ENCODE peak calls at places on chromosomes 13 and 19, in five cellular contexts. One of them, this sample, is unnamed.

GRCh38 chr19:19064811-19065745 is 1.3 kb downstream of the SLC25A42 start:
- DNase-seq in K562: peak
- DNase-seq in GM12878: no peak
- DNase-seq in HCT116: no peak
- DNase-seq in SK-N-SH: peak
- DNase-seq in this sample: no peak

GRCh38 chr13:20128459-20128927 is 32.4 kb downstream of the GJA3 start:
- DNase-seq in K562: no peak
- DNase-seq in GM12878: no peak
- DNase-seq in HCT116: no peak
- DNase-seq in SK-N-SH: peak
- DNase-seq in this sample: no peak

GRCh38 chr13:75425216-75426009 is 56.6 kb downstream of the TBC1D4 start:
- DNase-seq in K562: no peak
- DNase-seq in GM12878: peak
- DNase-seq in HCT116: no peak
- DNase-seq in SK-N-SH: no peak
- DNase-seq in this sample: no peak

GRCh38 chr13:48096670-48097069 is 1.8 kb upstream of the MED4 start:
- DNase-seq in K562: no peak
- DNase-seq in GM12878: no peak
- DNase-seq in HCT116: no peak
- DNase-seq in SK-N-SH: no peak
- DNase-seq in this sample: no peak

GRCh38 chr19:4362871-4363545 is 19.6 kb downstream of the MPND start:
- DNase-seq in K562: no peak
- DNase-seq in GM12878: no peak
- DNase-seq in HCT116: no peak
- DNase-seq in SK-N-SH: no peak
- DNase-seq in this sample: no peak

GRCh38 chr13:104854698-104855097 is 1680.8 kb downstream of the EFNB2 start:
- DNase-seq in K562: no peak
- DNase-seq in GM12878: no peak
- DNase-seq in HCT116: no peak
- DNase-seq in SK-N-SH: no peak
- DNase-seq in this sample: no peak

GRCh38 chr19:47436712-47437401 is 17.5 kb upstream of the MEIS3 start:
- DNase-seq in K562: peak
- DNase-seq in GM12878: no peak
- DNase-seq in HCT116: peak
- DNase-seq in SK-N-SH: peak
- DNase-seq in this sample: peak

GRCh38 chr13:19681517-19681916 is 48.1 kb downstream of the MPHOSPH8 start:
- DNase-seq in K562: no peak
- DNase-seq in GM12878: no peak
- DNase-seq in HCT116: no peak
- DNase-seq in SK-N-SH: no peak
- DNase-seq in this sample: no peak

GRCh38 chr19:17406039-17406886 is 833 bp upstream of the BST2 start:
- DNase-seq in K562: no peak
- DNase-seq in GM12878: no peak
- DNase-seq in HCT116: no peak
- DNase-seq in SK-N-SH: peak
- DNase-seq in this sample: no peak

GRCh38 chr19:4709440-4710280 is 14.0 kb downstream of the DPP9 start:
- DNase-seq in K562: no peak
- DNase-seq in GM12878: no peak
- DNase-seq in HCT116: no peak
- DNase-seq in SK-N-SH: no peak
- DNase-seq in this sample: no peak

GRCh38 chr13:65932013-65932412 is 1298.1 kb downstream of the PCDH9 start:
- DNase-seq in K562: no peak
- DNase-seq in GM12878: no peak
- DNase-seq in HCT116: no peak
- DNase-seq in SK-N-SH: no peak
- DNase-seq in this sample: no peak

GRCh38 chr19:42280761-42281174 is 11.7 kb downstream of the CIC start:
- DNase-seq in K562: peak
- DNase-seq in GM12878: no peak
- DNase-seq in HCT116: no peak
- DNase-seq in SK-N-SH: peak
- DNase-seq in this sample: no peak

GRCh38 chr13:32309812-32310706 is 5.1 kb downstream of the ZAR1L start:
- DNase-seq in K562: peak
- DNase-seq in GM12878: no peak
- DNase-seq in HCT116: peak
- DNase-seq in SK-N-SH: peak
- DNase-seq in this sample: peak

GRCh38 chr19:12092065-12092867 is 27.7 kb downstream of the ZNF844 start:
- DNase-seq in K562: peak
- DNase-seq in GM12878: peak
- DNase-seq in HCT116: no peak
- DNase-seq in SK-N-SH: no peak
- DNase-seq in this sample: peak

GRCh38 chr13:30354481-30355404 is 47.4 kb upstream of the KATNAL1 start:
- DNase-seq in K562: no peak
- DNase-seq in GM12878: no peak
- DNase-seq in HCT116: no peak
- DNase-seq in SK-N-SH: no peak
- DNase-seq in this sample: no peak

GRCh38 chr19:19217110-19217509 is 5.4 kb downstream of the NCAN start:
- DNase-seq in K562: peak
- DNase-seq in GM12878: no peak
- DNase-seq in HCT116: peak
- DNase-seq in SK-N-SH: peak
- DNase-seq in this sample: no peak

GRCh38 chr13:100826441-100826840 is 151.8 kb upstream of the TMTC4 start:
- DNase-seq in K562: no peak
- DNase-seq in GM12878: no peak
- DNase-seq in HCT116: no peak
- DNase-seq in SK-N-SH: no peak
- DNase-seq in this sample: no peak

GRCh38 chr13:112603641-112604220 is 15.8 kb upstream of the TUBGCP3 start:
- DNase-seq in K562: no peak
- DNase-seq in GM12878: no peak
- DNase-seq in HCT116: no peak
- DNase-seq in SK-N-SH: no peak
- DNase-seq in this sample: no peak

GRCh38 chr19:45768644-45769053 is 403 bp downstream of the SIX5 start:
- DNase-seq in K562: peak
- DNase-seq in GM12878: no peak
- DNase-seq in HCT116: no peak
- DNase-seq in SK-N-SH: no peak
- DNase-seq in this sample: no peak

GRCh38 chr19:50658438-50659317 is 9.4 kb downstream of the C19orf81 start:
- DNase-seq in K562: peak
- DNase-seq in GM12878: no peak
- DNase-seq in HCT116: peak
- DNase-seq in SK-N-SH: peak
- DNase-seq in this sample: no peak

GRCh38 chr13:34748561-34748960 is 193.5 kb upstream of the NBEA start:
- DNase-seq in K562: no peak
- DNase-seq in GM12878: no peak
- DNase-seq in HCT116: no peak
- DNase-seq in SK-N-SH: no peak
- DNase-seq in this sample: no peak

GRCh38 chr13:41408061-41408460 is 49.3 kb upstream of the RGCC start:
- DNase-seq in K562: no peak
- DNase-seq in GM12878: no peak
- DNase-seq in HCT116: no peak
- DNase-seq in SK-N-SH: no peak
- DNase-seq in this sample: no peak

GRCh38 chr19:29724102-29724641 is 9.1 kb upstream of the C19orf12 start:
- DNase-seq in K562: no peak
- DNase-seq in GM12878: no peak
- DNase-seq in HCT116: no peak
- DNase-seq in SK-N-SH: no peak
- DNase-seq in this sample: no peak

GRCh38 chr19:29014857-29015436 is 198.0 kb downstream of the UQCRFS1 start:
- DNase-seq in K562: no peak
- DNase-seq in GM12878: no peak
- DNase-seq in HCT116: no peak
- DNase-seq in SK-N-SH: no peak
- DNase-seq in this sample: no peak

GRCh38 chr19:19447536-19448237 is 42.2 kb downstream of the GATAD2A start:
- DNase-seq in K562: no peak
- DNase-seq in GM12878: no peak
- DNase-seq in HCT116: no peak
- DNase-seq in SK-N-SH: no peak
- DNase-seq in this sample: no peak

GRCh38 chr19:42178791-42179500 is 38.5 kb downstream of the DEDD2 start:
- DNase-seq in K562: peak
- DNase-seq in GM12878: no peak
- DNase-seq in HCT116: no peak
- DNase-seq in SK-N-SH: peak
- DNase-seq in this sample: no peak

DNA sequence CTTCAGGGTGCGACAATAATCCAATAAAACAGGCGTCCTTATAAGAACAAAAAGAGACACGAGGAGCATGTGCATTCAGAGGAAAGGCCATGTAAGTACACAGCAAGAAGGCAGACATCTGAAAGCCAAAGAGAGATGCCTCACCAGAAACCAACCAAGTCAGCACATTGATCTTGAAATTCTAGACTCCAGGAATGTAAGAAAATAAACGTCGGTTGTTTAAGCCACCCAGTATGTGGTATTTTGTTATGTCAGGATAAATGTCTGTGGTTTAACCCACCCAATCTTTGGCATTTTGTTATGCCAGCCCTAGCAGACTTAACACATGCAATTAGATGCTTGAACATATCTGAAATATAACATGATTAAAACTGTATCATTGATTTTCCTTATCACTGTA is 452.0 kb downstream of the SLITRK6 start:
- DNase-seq in K562: no peak
- DNase-seq in GM12878: no peak
- DNase-seq in HCT116: no peak
- DNase-seq in SK-N-SH: no peak
- DNase-seq in this sample: no peak
- TF ChIP-seq SIN3A in K562: no peak
- TF ChIP-seq SIN3A in GM12878: no peak
- TF ChIP-seq SIN3A in HCT116: no peak
- TF ChIP-seq SIN3A in SK-N-SH: no peak
- TF ChIP-seq SIN3A in this sample: no peak

GRCh38 chr19:1121395-1121794 is 17.6 kb downstream of the GPX4 start:
- DNase-seq in K562: no peak
- DNase-seq in GM12878: no peak
- DNase-seq in HCT116: no peak
- DNase-seq in SK-N-SH: no peak
- DNase-seq in this sample: no peak

GRCh38 chr19:1117654-1118053 is 13.9 kb downstream of the GPX4 start:
- DNase-seq in K562: no peak
- DNase-seq in GM12878: no peak
- DNase-seq in HCT116: no peak
- DNase-seq in SK-N-SH: no peak
- DNase-seq in this sample: no peak

GRCh38 chr19:1119475-1120217 is 15.9 kb downstream of the GPX4 start:
- DNase-seq in K562: no peak
- DNase-seq in GM12878: no peak
- DNase-seq in HCT116: no peak
- DNase-seq in SK-N-SH: no peak
- DNase-seq in this sample: no peak

GRCh38 chr19:1116726-1117581 is 13.2 kb downstream of the GPX4 start:
- DNase-seq in K562: no peak
- DNase-seq in GM12878: no peak
- DNase-seq in HCT116: no peak
- DNase-seq in SK-N-SH: no peak
- DNase-seq in this sample: no peak

GRCh38 chr19:1118999-1119398 is 15.2 kb downstream of the GPX4 start:
- DNase-seq in K562: no peak
- DNase-seq in GM12878: no peak
- DNase-seq in HCT116: no peak
- DNase-seq in SK-N-SH: no peak
- DNase-seq in this sample: no peak
- TF ChIP-seq POLR2AphosphoS5 in K562: no peak
- TF ChIP-seq POLR2AphosphoS5 in GM12878: no peak
- TF ChIP-seq POLR2AphosphoS5 in HCT116: no peak
- TF ChIP-seq POLR2AphosphoS5 in SK-N-SH: no peak
- TF ChIP-seq POLR2AphosphoS5 in this sample: no peak

DNA sequence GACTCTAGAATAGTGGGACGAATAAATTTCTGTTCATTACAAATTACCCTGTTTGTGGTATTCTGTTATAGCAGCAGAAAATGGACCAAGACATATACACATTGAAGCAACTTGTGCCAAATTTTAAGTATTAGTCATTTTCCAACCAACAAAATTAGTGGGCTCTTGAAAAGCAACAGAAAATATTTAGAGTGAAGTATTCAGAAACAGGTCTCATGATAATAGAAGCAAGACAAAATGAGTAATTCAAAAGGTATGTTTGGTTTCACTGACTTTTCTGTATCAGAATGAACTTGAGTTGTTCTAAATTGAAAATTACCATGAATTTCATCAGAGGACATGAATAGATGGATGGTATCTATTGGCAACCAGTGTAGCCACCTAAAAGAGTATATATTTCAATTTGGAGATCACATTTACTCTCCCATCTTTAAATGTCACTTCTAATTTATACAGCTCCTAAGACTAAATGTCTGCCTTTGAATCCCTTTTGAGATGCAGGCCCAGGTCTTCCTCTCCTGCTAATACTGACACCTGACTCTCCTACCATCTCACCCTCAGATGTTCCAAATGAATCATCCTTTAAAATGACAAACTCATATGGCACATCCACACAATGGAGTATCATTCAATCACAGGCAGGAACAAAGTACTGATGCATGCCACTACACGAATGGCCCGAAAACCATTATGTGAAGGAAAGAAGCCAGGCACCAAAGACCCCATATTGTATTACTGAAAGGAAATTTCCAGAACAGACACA is 40.7 kb upstream of the DOCK9 start:
- DNase-seq in K562: no peak
- DNase-seq in GM12878: no peak
- DNase-seq in HCT116: no peak
- DNase-seq in SK-N-SH: no peak
- DNase-seq in this sample: no peak
- TF ChIP-seq SIN3A in K562: no peak
- TF ChIP-seq SIN3A in GM12878: no peak
- TF ChIP-seq SIN3A in HCT116: no peak
- TF ChIP-seq SIN3A in SK-N-SH: no peak
- TF ChIP-seq SIN3A in this sample: no peak

DNA sequence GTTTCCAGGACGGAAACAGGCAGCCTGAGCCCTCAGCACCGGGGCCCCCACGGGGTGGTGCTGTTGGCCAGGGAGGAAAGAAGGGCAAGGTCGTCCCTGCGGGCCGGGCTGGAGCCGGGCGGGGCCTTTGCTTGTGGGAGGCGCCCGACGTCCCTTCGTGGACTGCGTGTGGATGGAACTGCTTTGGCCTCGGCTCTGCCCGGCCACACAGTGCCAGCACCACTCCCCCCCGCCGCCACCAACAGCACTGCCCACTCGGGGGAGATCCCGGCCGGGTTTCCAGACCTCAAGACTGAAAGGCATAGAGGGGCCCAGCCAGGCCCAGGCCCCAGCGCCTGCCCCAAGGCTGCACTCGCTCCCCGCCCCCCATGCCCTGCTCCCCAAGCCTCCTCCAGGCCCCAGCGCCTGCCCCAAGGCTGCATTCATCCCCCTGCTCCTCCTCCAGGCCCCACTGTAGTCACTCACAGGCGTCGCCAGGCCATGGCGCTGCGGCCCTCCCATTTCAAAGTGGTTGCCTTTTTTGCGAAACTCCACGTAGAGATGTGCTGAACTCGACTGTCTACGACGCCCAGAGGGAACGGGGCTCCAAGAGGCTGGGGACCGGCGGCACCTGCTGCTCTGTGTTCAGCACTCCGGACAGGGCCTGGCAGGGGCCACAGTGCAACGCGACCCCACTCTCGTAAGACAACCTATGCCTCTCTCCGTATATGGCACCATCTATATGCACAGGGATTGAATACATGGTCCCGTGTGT is 22.5 kb downstream of the C13orf46 start:
- DNase-seq in K562: peak
- DNase-seq in GM12878: no peak
- DNase-seq in HCT116: peak
- DNase-seq in SK-N-SH: peak
- DNase-seq in this sample: no peak
- TF ChIP-seq POLR2AphosphoS5 in K562: no peak
- TF ChIP-seq POLR2AphosphoS5 in GM12878: no peak
- TF ChIP-seq POLR2AphosphoS5 in HCT116: no peak
- TF ChIP-seq POLR2AphosphoS5 in SK-N-SH: no peak
- TF ChIP-seq POLR2AphosphoS5 in this sample: no peak